ENCODE peak calls at places on chromosomes 3 and 15, in ten cellular contexts. One of them, this sample, is unnamed.

GRCh38 chr3:119690043-119690656 is 12.7 kb upstream of the CFAP91 start:
- DNase-seq in GM04503: no peak
- DNase-seq in mesothelial cell of epicardium: no peak
- DNase-seq in skeletal muscle cell: no peak
- DNase-seq in GM10248: no peak
- DNase-seq in A549: peak
- DNase-seq in cardiac fibroblast: peak
- DNase-seq in T-helper 9 cell: no peak
- DNase-seq in right lobe of liver: no peak
- DNase-seq in iPS DF 19.7: no peak
- DNase-seq in this sample: no peak

GRCh38 chr3:88321696-88322095 is 171.9 kb downstream of the C3orf38 start:
- DNase-seq in GM04503: no peak
- DNase-seq in mesothelial cell of epicardium: no peak
- DNase-seq in skeletal muscle cell: no peak
- DNase-seq in GM10248: no peak
- DNase-seq in A549: no peak
- DNase-seq in cardiac fibroblast: peak
- DNase-seq in T-helper 9 cell: no peak
- DNase-seq in right lobe of liver: no peak
- DNase-seq in iPS DF 19.7: no peak
- DNase-seq in this sample: no peak

GRCh38 chr3:159824341-159824740 is 164.3 kb upstream of the IL12A start:
- DNase-seq in GM04503: peak
- DNase-seq in mesothelial cell of epicardium: no peak
- DNase-seq in skeletal muscle cell: peak
- DNase-seq in GM10248: no peak
- DNase-seq in A549: peak
- DNase-seq in cardiac fibroblast: peak
- DNase-seq in T-helper 9 cell: no peak
- DNase-seq in right lobe of liver: no peak
- DNase-seq in iPS DF 19.7: no peak
- DNase-seq in this sample: no peak

GRCh38 chr3:135918600-135918999 is 46.9 kb upstream of the PPP2R3A start:
- DNase-seq in GM04503: no peak
- DNase-seq in mesothelial cell of epicardium: no peak
- DNase-seq in skeletal muscle cell: no peak
- DNase-seq in GM10248: no peak
- DNase-seq in A549: no peak
- DNase-seq in cardiac fibroblast: peak
- DNase-seq in T-helper 9 cell: no peak
- DNase-seq in right lobe of liver: no peak
- DNase-seq in iPS DF 19.7: no peak
- DNase-seq in this sample: no peak

GRCh38 chr3:131306242-131306641 is 75.3 kb upstream of the NUDT16 start:
- DNase-seq in GM04503: no peak
- DNase-seq in mesothelial cell of epicardium: no peak
- DNase-seq in skeletal muscle cell: no peak
- DNase-seq in GM10248: no peak
- DNase-seq in A549: no peak
- DNase-seq in cardiac fibroblast: no peak
- DNase-seq in T-helper 9 cell: no peak
- DNase-seq in right lobe of liver: no peak
- DNase-seq in iPS DF 19.7: no peak
- DNase-seq in this sample: no peak

GRCh38 chr15:45588199-45588910 is 1.2 kb downstream of the BLOC1S6 start:
- DNase-seq in GM04503: no peak
- DNase-seq in mesothelial cell of epicardium: no peak
- DNase-seq in skeletal muscle cell: no peak
- DNase-seq in GM10248: no peak
- DNase-seq in A549: no peak
- DNase-seq in cardiac fibroblast: peak
- DNase-seq in T-helper 9 cell: no peak
- DNase-seq in right lobe of liver: no peak
- DNase-seq in iPS DF 19.7: no peak
- DNase-seq in this sample: no peak

GRCh38 chr3:8458235-8458634 is 43.4 kb upstream of the LMCD1 start:
- DNase-seq in GM04503: peak
- DNase-seq in mesothelial cell of epicardium: no peak
- DNase-seq in skeletal muscle cell: peak
- DNase-seq in GM10248: no peak
- DNase-seq in A549: no peak
- DNase-seq in cardiac fibroblast: peak
- DNase-seq in T-helper 9 cell: no peak
- DNase-seq in right lobe of liver: no peak
- DNase-seq in iPS DF 19.7: no peak
- DNase-seq in this sample: no peak

GRCh38 chr15:42730536-42730935 is 6.4 kb downstream of the CDAN1 start:
- DNase-seq in GM04503: no peak
- DNase-seq in mesothelial cell of epicardium: no peak
- DNase-seq in skeletal muscle cell: no peak
- DNase-seq in GM10248: no peak
- DNase-seq in A549: no peak
- DNase-seq in cardiac fibroblast: no peak
- DNase-seq in T-helper 9 cell: no peak
- DNase-seq in right lobe of liver: no peak
- DNase-seq in iPS DF 19.7: no peak
- DNase-seq in this sample: no peak

GRCh38 chr3:128293930-128294329 is 140.6 kb downstream of the EEFSEC start:
- DNase-seq in GM04503: no peak
- DNase-seq in mesothelial cell of epicardium: no peak
- DNase-seq in skeletal muscle cell: no peak
- DNase-seq in GM10248: no peak
- DNase-seq in A549: no peak
- DNase-seq in cardiac fibroblast: no peak
- DNase-seq in T-helper 9 cell: no peak
- DNase-seq in right lobe of liver: no peak
- DNase-seq in iPS DF 19.7: no peak
- DNase-seq in this sample: no peak

GRCh38 chr15:61978225-61978624 is 82.0 kb downstream of the VPS13C start:
- DNase-seq in GM04503: no peak
- DNase-seq in mesothelial cell of epicardium: no peak
- DNase-seq in skeletal muscle cell: no peak
- DNase-seq in GM10248: no peak
- DNase-seq in A549: no peak
- DNase-seq in cardiac fibroblast: no peak
- DNase-seq in T-helper 9 cell: no peak
- DNase-seq in right lobe of liver: no peak
- DNase-seq in iPS DF 19.7: no peak
- DNase-seq in this sample: no peak

GRCh38 chr15:34132881-34133280 is 31.0 kb downstream of the PGBD4 start:
- DNase-seq in GM04503: no peak
- DNase-seq in mesothelial cell of epicardium: no peak
- DNase-seq in skeletal muscle cell: no peak
- DNase-seq in GM10248: no peak
- DNase-seq in A549: no peak
- DNase-seq in cardiac fibroblast: no peak
- DNase-seq in T-helper 9 cell: no peak
- DNase-seq in right lobe of liver: no peak
- DNase-seq in iPS DF 19.7: no peak
- DNase-seq in this sample: no peak

This sample was measured in pancreas.